ENCODE peak calls at places on chromosomes 13 and 19, in seven cellular contexts. K, A, Z, O, L, M and W are unnamed samples.

GRCh38 chr13:22369840-22370239 is 699.0 kb downstream of the FGF9 start:
- DNase-seq in K (no peak), A (no peak), Z (no peak), O (no peak), L (no peak), M (no peak), W (no peak)

GRCh38 chr19:46915386-46915785 is 54.6 kb downstream of the ARHGAP35 start:
- DNase-seq in K (no peak), A (no peak), Z (no peak), O (no peak), L (no peak), M (no peak), W (peak; percentile 35)

GRCh38 chr13:55999709-56000108 is 1141.0 kb upstream of the PRR20A start:
- DNase-seq in K (peak; percentile 9), A (no peak), Z (no peak), O (no peak), L (no peak), M (no peak), W (no peak)

GRCh38 chr13:108096301-108096700 is 119.0 kb downstream of the LIG4 start:
- DNase-seq in K (no peak), A (no peak), Z (no peak), O (no peak), L (no peak), M (no peak), W (no peak)

GRCh38 chr19:13207237-13208130 is 57.3 kb downstream of the IER2 start:
- DNase-seq in K (no peak), A (peak; percentile 6), Z (no peak), O (no peak), L (peak; percentile 83), M (peak; percentile 69), W (peak; percentile 50)

GRCh38 chr19:962683-963385 is 21.3 kb upstream of the WDR18 start:
- DNase-seq in K (no peak), A (no peak), Z (no peak), O (no peak), L (no peak), M (no peak), W (no peak)

GRCh38 chr13:42970824-42971669 is 21.0 kb downstream of the EPSTI1 start:
- DNase-seq in K (peak; percentile 51), A (peak; percentile 51), Z (peak; percentile 47), O (peak; percentile 63), L (peak; percentile 71), M (no peak), W (peak; percentile 62)

GRCh38 chr13:78022164-78022877 is 103.7 kb upstream of the EDNRB start:
- DNase-seq in K (peak; percentile 8), A (peak; percentile 61), Z (peak; percentile 66), O (peak; percentile 82), L (peak; percentile 58), M (no peak), W (peak; percentile 58)

GRCh38 chr19:18156841-18157464 is 4.0 kb downstream of the PIK3R2 start:
- DNase-seq in K (no peak), A (peak; percentile 87), Z (peak; percentile 80), O (peak; percentile 95), L (no peak), M (peak; percentile 95), W (peak; percentile 87)

GRCh38 chr19:54654447-54655321 is 8.1 kb upstream of the LILRB4 start:
- DNase-seq in K (no peak), A (no peak), Z (no peak), O (no peak), L (peak; percentile 45), M (no peak), W (no peak)

GRCh38 chr19:4447327-4448146 is 10.1 kb downstream of the UBXN6 start:
- DNase-seq in K (no peak), A (no peak), Z (no peak), O (no peak), L (no peak), M (no peak), W (no peak)

GRCh38 chr13:58712191-58712590 is 1080.6 kb downstream of the PCDH17 start:
- DNase-seq in K (no peak), A (no peak), Z (no peak), O (no peak), L (no peak), M (no peak), W (no peak)
- TF ChIP-seq CTCF in K (no peak), A (no peak), Z (no peak), O (no peak), L (no peak), M (no peak), W (no peak)

GRCh38 chr13:64470751-64471150 is 2759.4 kb downstream of the PCDH9 start:
- DNase-seq in K (no peak), A (no peak), Z (no peak), O (no peak), L (no peak), M (no peak), W (no peak)

GRCh38 chr13:64471916-64472315 is 2758.2 kb downstream of the PCDH9 start:
- DNase-seq in K (no peak), A (peak; percentile 81), Z (peak; percentile 44), O (peak; percentile 73), L (no peak), M (no peak), W (peak; percentile 30)
- TF ChIP-seq CTCF in K (peak; percentile 21), A (peak; percentile 50), Z (peak; percentile 66), O (peak; percentile 56), L (peak; percentile 26), M (no peak), W (peak; percentile 29)

GRCh38 chr19:3059653-3060052 is 2.6 kb downstream of the TLE5 start:
- DNase-seq in K (no peak), A (no peak), Z (no peak), O (no peak), L (no peak), M (no peak), W (no peak)

GRCh38 chr19:3062165-3063105 is at the start of gene TLE5:
- DNase-seq in K (peak; percentile 62), A (no peak), Z (no peak), O (peak; percentile 47), L (peak; percentile 91), M (peak; percentile 88), W (no peak)

GRCh38 chr19:3064011-3064330 is 1.7 kb upstream of the TLE5 start:
- DNase-seq in K (no peak), A (no peak), Z (no peak), O (no peak), L (no peak), M (no peak), W (no peak)

GRCh38 chr19:3060852-3061182 is 1.5 kb downstream of the TLE5 start:
- DNase-seq in K (no peak), A (no peak), Z (peak; percentile 20), O (no peak), L (no peak), M (no peak), W (no peak)

DNA sequence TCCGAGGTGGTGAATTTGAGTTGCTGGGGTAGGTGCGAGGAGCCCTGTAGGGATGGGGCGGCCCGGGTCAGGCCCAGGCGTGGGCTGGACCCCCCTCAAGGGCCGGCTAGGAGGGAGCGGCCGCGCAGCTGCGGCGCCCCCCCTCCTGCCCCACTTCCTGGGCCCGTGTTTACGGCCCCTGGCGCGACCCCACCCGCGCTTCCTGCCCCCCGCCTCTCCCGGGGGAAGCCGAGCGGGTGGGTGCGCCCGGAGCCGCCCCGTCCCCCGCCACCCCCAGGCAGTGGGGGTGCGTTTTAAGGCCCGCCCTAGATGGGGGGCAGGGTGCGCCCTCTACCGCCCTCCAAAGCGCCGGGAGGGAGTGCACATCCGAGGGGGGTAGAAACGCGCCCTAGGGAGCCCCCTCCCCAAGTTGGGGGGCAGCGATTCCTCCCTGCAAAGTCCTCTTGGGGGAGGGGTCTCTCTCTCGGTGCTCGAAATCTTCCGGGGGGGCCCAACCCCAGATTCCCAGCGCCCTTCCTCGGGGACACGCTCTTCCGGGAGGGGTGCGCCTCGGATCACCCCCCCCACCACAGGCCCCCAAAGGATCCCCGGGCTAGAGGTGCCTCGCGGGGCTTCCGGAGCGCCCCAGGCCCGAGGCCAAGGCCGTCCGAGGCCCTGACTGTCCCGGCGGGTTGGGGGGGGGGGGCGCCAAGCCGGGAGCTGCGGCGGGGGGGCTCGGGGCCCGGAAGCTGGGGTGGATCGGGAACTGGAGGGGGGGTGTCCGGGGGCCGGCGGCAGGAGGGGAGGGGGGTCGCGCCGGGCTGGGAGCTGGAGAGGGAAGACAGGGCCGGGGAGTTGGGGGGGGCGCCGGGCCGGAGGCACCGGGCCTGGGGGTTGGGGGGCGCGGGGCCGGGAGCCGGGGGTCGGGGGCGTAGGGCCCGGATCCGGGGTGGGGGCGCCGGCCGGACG is 807 bp downstream of the TLE5 start:
- DNase-seq in K (no peak), A (no peak), Z (no peak), O (peak; percentile 34), L (peak; percentile 87), M (peak; percentile 83), W (no peak)
- TF ChIP-seq CTCF in K (no peak), A (peak; percentile 27), Z (peak; percentile 46), O (peak; percentile 9), L (peak; percentile 39), M (peak; percentile 39), W (peak; percentile 17)

GRCh38 chr19:34642241-34642640 is 34.7 kb downstream of the SCGB2B2 start:
- DNase-seq in K (no peak), A (no peak), Z (no peak), O (no peak), L (no peak), M (no peak), W (no peak)
- TF ChIP-seq CTCF in K (no peak), A (no peak), Z (no peak), O (no peak), L (no peak), M (no peak), W (no peak)

GRCh38 chr13:80957019-80957650 is 616.2 kb upstream of the SPRY2 start:
- DNase-seq in K (no peak), A (no peak), Z (no peak), O (peak; percentile 44), L (no peak), M (no peak), W (no peak)

GRCh38 chr13:80965097-80965496 is 624.2 kb upstream of the SPRY2 start:
- DNase-seq in K (no peak), A (no peak), Z (no peak), O (no peak), L (no peak), M (no peak), W (no peak)

GRCh38 chr13:80962173-80962572 is 621.2 kb upstream of the SPRY2 start:
- DNase-seq in K (no peak), A (no peak), Z (no peak), O (peak; percentile 31), L (no peak), M (no peak), W (no peak)

GRCh38 chr13:80962855-80963254 is 621.9 kb upstream of the SPRY2 start:
- DNase-seq in K (no peak), A (no peak), Z (no peak), O (peak; percentile 63), L (no peak), M (no peak), W (peak; percentile 28)
- TF ChIP-seq CTCF in K (no peak), A (no peak), Z (no peak), O (peak; percentile 35), L (no peak), M (no peak), W (peak; percentile 8)